ENCODE peak calls at places on chromosomes 12 and 14, in four cellular contexts. P, V, W and A are unnamed samples.
A peak's percentile ranks its signal among the peaks of the same experiment; 100 is the strongest.

GRCh38 chr12:17928708-17929366 is 161.2 kb downstream of the RERGL start:
- DNase-seq in P (peak; percentile 84), V (peak; percentile 3), W (peak; percentile 30), A (peak; percentile 11)

GRCh38 chr14:59754256-59754655 is 116.3 kb downstream of the RTN1 start:
- DNase-seq in P (peak; percentile 64), V (no peak), W (no peak), A (no peak)

GRCh38 chr12:110015132-110015531 is 15.9 kb downstream of the ANKRD13A start:
- DNase-seq in P (no peak), V (no peak), W (no peak), A (no peak)

GRCh38 chr12:2691340-2692111 is 103.2 kb upstream of the FKBP4 start:
- DNase-seq in P (peak; percentile 6), V (peak; percentile 77), W (peak; percentile 44), A (no peak)

GRCh38 chr12:52633383-52633782 is 15.0 kb upstream of the KRT73 start:
- DNase-seq in P (no peak), V (no peak), W (no peak), A (no peak)

GRCh38 chr14:37974421-37974820 is 233.3 kb upstream of the SSTR1 start:
- DNase-seq in P (no peak), V (no peak), W (no peak), A (no peak)

GRCh38 chr14:39266589-39266870 is 32.8 kb downstream of the MIA2 start:
- DNase-seq in P (peak; percentile 65), V (peak; percentile 86), W (peak; percentile 88), A (no peak)

GRCh38 chr12:124914392-124915248 is at the start of gene UBC:
- DNase-seq in P (peak; percentile 93), V (peak; percentile 93), W (peak; percentile 95), A (no peak)

GRCh38 chr14:75258079-75258802 is 20.4 kb upstream of the FOS start:
- DNase-seq in P (peak; percentile 11), V (peak; percentile 59), W (peak; percentile 59), A (no peak)

GRCh38 chr14:77910506-77910905 is 110.6 kb downstream of the ADCK1 start:
- DNase-seq in P (no peak), V (no peak), W (no peak), A (no peak)

GRCh38 chr12:2396448-2396871 is 343.7 kb downstream of the CACNA1C start:
- DNase-seq in P (peak; percentile 82), V (no peak), W (no peak), A (no peak)

GRCh38 chr12:55019784-55020183 is at the start of gene NEUROD4:
- DNase-seq in P (peak; percentile 70), V (peak; percentile 50), W (peak; percentile 87), A (no peak)

GRCh38 chr14:23186913-23187654 is 3.6 kb upstream of the SLC7A8 start:
- DNase-seq in P (peak; percentile 53), V (peak; percentile 85), W (peak; percentile 75), A (no peak)

GRCh38 chr14:105591052-105591451 is 64.7 kb downstream of the TMEM121 start:
- DNase-seq in P (no peak), V (no peak), W (no peak), A (no peak)

GRCh38 chr12:51951843-51952722 is 584 bp downstream of the ACVR1B start:
- DNase-seq in P (no peak), V (no peak), W (no peak), A (no peak)

GRCh38 chr12:127293507-127294310 is 973.3 kb upstream of the TMEM132C start:
- DNase-seq in P (peak; percentile 50), V (peak; percentile 88), W (peak; percentile 78), A (no peak)

GRCh38 chr14:89495718-89496117 is 78.7 kb upstream of the FOXN3 start:
- DNase-seq in P (no peak), V (no peak), W (no peak), A (no peak)

GRCh38 chr12:47802312-47802711 is 17.4 kb downstream of the HDAC7 start:
- DNase-seq in P (no peak), V (no peak), W (no peak), A (no peak)

GRCh38 chr12:30134229-30134628 is 350.5 kb upstream of the TMTC1 start:
- DNase-seq in P (no peak), V (no peak), W (peak; percentile 22), A (no peak)

GRCh38 chr12:132545955-132546354 is 56.0 kb downstream of the FBRSL1 start:
- DNase-seq in P (no peak), V (no peak), W (no peak), A (no peak)

GRCh38 chr14:54188036-54188666 is 208.7 kb upstream of the CDKN3 start:
- DNase-seq in P (no peak), V (no peak), W (no peak), A (no peak)

GRCh38 chr14:56378474-56378873 is 201.1 kb upstream of the TMEM260 start:
- DNase-seq in P (peak; percentile 70), V (no peak), W (no peak), A (no peak)

GRCh38 chr14:72957213-72957612 is 30.9 kb downstream of the DCAF4 start:
- DNase-seq in P (no peak), V (no peak), W (no peak), A (no peak)

GRCh38 chr12:117980621-117981020 is 11.8 kb upstream of the KSR2 start:
- DNase-seq in P (no peak), V (no peak), W (no peak), A (no peak)

GRCh38 chr12:108846320-108846719 is 11.1 kb downstream of the SSH1 start:
- DNase-seq in P (no peak), V (no peak), W (no peak), A (no peak)

GRCh38 chr14:101898416-101898815 is 66.0 kb upstream of the DYNC1H1 start:
- DNase-seq in P (no peak), V (no peak), W (no peak), A (no peak)
- H3K4me2 ChIP-seq in P (no peak overlapping the region), V (no peak overlapping the region), W (no peak overlapping the region), A (no peak overlapping the region)

GRCh38 chr14:63457498-63457897 is 85.7 kb downstream of the PPP2R5E start:
- DNase-seq in P (no peak), V (no peak), W (no peak), A (no peak)

GRCh38 chr14:63454863-63455622 is 88.1 kb downstream of the PPP2R5E start:
- DNase-seq in P (peak; percentile 72), V (no peak), W (no peak), A (no peak)

GRCh38 chr14:63452796-63453195 is 90.4 kb downstream of the PPP2R5E start:
- DNase-seq in P (peak; percentile 66), V (no peak), W (no peak), A (no peak)

GRCh38 chr14:63453443-63453936 is 89.7 kb downstream of the PPP2R5E start:
- DNase-seq in P (peak; percentile 61), V (no peak), W (peak; percentile 26), A (no peak)

GRCh38 chr14:63454436-63454835 is 88.7 kb downstream of the PPP2R5E start:
- DNase-seq in P (no peak), V (no peak), W (no peak), A (no peak)
- H3K4me2 ChIP-seq in P (no peak overlapping the region), V (no peak overlapping the region), W (no peak overlapping the region), A (no peak overlapping the region)

GRCh38 chr12:93336344-93336743 is 41.4 kb upstream of the NUDT4 start:
- DNase-seq in P (peak; percentile 68), V (peak; percentile 37), W (no peak), A (no peak)
- H3K4me2 ChIP-seq in P (no peak overlapping the region), V (peak overlapping the region; percentile 30), W (no peak overlapping the region), A (no peak overlapping the region)

GRCh38 chr12:100795193-100796179 is 910 bp downstream of the ANO4 start:
- DNase-seq in P (peak; percentile 22), V (no peak), W (no peak), A (no peak)
- H3K4me2 ChIP-seq in P (peak overlapping the region; percentile 42), V (no peak overlapping the region), W (peak overlapping the region; percentile 71), A (peak overlapping the region; percentile 67)

GRCh38 chr12:19884081-19884480 is 444.8 kb downstream of the AEBP2 start:
- DNase-seq in P (no peak), V (no peak), W (no peak), A (no peak)
- H3K4me2 ChIP-seq in P (no peak overlapping the region), V (no peak overlapping the region), W (no peak overlapping the region), A (no peak overlapping the region)

GRCh38 chr14:92568621-92569479 is 55.3 kb downstream of the RIN3 start:
- DNase-seq in P (no peak), V (no peak), W (no peak), A (no peak)
- H3K4me2 ChIP-seq in P (no peak overlapping the region), V (no peak overlapping the region), W (no peak overlapping the region), A (no peak overlapping the region)

GRCh38 chr12:107736914-107737313 is 24.0 kb downstream of the PRDM4 start:
- DNase-seq in P (no peak), V (no peak), W (no peak), A (no peak)
- H3K4me2 ChIP-seq in P (no peak overlapping the region), V (no peak overlapping the region), W (no peak overlapping the region), A (no peak overlapping the region)

DNA sequence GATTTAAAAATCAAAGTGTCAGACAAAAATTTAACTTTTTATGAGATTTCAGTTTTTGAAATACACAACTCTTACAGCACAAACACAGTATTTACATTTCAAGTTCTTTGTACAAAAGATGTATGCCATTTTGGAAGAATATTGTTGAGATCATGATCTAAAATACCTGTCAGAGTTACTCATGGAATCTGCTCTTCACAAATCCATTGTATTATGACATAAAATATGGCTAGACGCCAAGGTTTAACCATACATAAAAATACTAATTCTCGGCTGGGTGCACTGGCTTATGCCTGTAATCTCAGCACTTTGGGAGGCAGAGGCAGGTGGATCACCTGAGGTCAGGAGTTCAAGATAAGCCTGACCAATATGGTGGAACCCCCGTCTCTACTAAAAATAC is 6.2 kb upstream of the SYCP3 start:
- DNase-seq in P (no peak), V (no peak), W (no peak), A (no peak)
- H3K4me2 ChIP-seq in P (no peak overlapping the region), V (no peak overlapping the region), W (no peak overlapping the region), A (no peak overlapping the region)

DNA sequence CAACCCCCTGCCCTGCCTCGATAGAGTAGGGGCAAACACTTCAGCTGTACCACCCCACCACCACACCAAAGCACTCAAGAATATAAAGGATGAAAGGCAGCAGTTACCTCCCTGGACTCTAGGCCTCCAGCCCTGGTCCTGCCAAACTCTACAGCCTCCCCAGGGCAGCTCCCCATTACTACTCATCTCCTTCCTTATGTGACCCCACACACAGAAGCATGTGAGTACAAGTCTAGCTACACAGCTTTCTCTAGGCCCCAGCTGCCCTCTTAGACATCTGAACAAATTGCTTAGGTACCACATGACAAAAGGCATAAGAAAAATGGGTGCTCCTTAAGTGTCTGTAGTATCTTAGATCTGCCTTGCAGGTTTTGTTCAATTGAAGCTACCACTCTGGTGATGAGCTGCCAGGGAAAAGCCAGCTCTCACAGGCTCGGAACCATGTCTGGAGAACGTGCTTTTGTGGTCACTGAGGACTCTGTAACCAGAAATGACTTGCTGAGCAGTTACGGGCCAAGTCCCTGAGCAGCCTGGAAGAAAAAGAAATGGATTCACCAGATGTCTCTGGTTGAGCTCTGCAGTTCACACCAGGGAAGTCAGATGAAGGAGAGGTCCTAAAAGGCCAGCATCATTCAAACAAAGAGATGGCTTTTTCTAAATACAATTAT is 32.8 kb downstream of the FMNL3 start:
- DNase-seq in P (peak; percentile 69), V (no peak), W (no peak), A (no peak)
- H3K4me2 ChIP-seq in P (peak overlapping the region; percentile 76), V (peak overlapping the region; percentile 73), W (peak overlapping the region; percentile 55), A (no peak overlapping the region)

GRCh38 chr14:68217891-68218290 is 398.3 kb downstream of the RAD51B start:
- DNase-seq in P (no peak), V (no peak), W (no peak), A (no peak)

GRCh38 chr14:68214431-68214830 is 394.9 kb downstream of the RAD51B start:
- DNase-seq in P (no peak), V (no peak), W (no peak), A (no peak)

GRCh38 chr14:68216957-68217356 is 397.4 kb downstream of the RAD51B start:
- DNase-seq in P (no peak), V (no peak), W (no peak), A (no peak)

GRCh38 chr14:68215628-68216027 is 396.0 kb downstream of the RAD51B start:
- DNase-seq in P (no peak), V (no peak), W (no peak), A (no peak)

GRCh38 chr14:68216072-68216471 is 396.5 kb downstream of the RAD51B start:
- DNase-seq in P (no peak), V (no peak), W (peak; percentile 25), A (no peak)
- H3K4me2 ChIP-seq in P (no peak overlapping the region), V (no peak overlapping the region), W (no peak overlapping the region), A (no peak overlapping the region)